ENCODE peak calls at places on chromosomes 2 and 18, in seven cellular contexts. One of them, this sample, is unnamed.

GRCh38 chr2:8260213-8260612 is 421.6 kb upstream of the ID2 start:
- DNase-seq in Panc1: no peak
- DNase-seq in H1: no peak
- DNase-seq in K562: no peak
- DNase-seq in HCT116: no peak
- DNase-seq in HepG2: no peak
- DNase-seq in GM12878: no peak
- DNase-seq in this sample: no peak

GRCh38 chr2:160670618-160671017 is 177.0 kb upstream of the RBMS1 start:
- DNase-seq in HepG2: no peak
- DNase-seq in K562: no peak
- DNase-seq in H1: no peak
- DNase-seq in GM12878: no peak
- DNase-seq in HCT116: no peak
- DNase-seq in Panc1: no peak
- DNase-seq in this sample: no peak

GRCh38 chr18:62771494-62771893 is 56.2 kb downstream of the PHLPP1 start:
- DNase-seq in GM12878: no peak
- DNase-seq in Panc1: no peak
- DNase-seq in K562: no peak
- DNase-seq in HepG2: no peak
- DNase-seq in H1: no peak
- DNase-seq in HCT116: no peak
- DNase-seq in this sample: no peak

GRCh38 chr18:43277164-43277600 is at the start of gene SYT4:
- DNase-seq in H1: peak; percentile 66
- DNase-seq in K562: peak; percentile 0
- DNase-seq in GM12878: no peak
- DNase-seq in Panc1: no peak
- DNase-seq in HepG2: peak; percentile 8
- DNase-seq in HCT116: no peak
- DNase-seq in this sample: peak; percentile 40

GRCh38 chr2:158667567-158667966 is 127.5 kb upstream of the DAPL1 start:
- DNase-seq in Panc1: no peak
- DNase-seq in HepG2: no peak
- DNase-seq in K562: no peak
- DNase-seq in H1: no peak
- DNase-seq in HCT116: no peak
- DNase-seq in GM12878: no peak
- DNase-seq in this sample: no peak

GRCh38 chr2:237603718-237604362 is 13.3 kb upstream of the RAB17 start:
- DNase-seq in HepG2: peak; percentile 40
- DNase-seq in GM12878: peak; percentile 35
- DNase-seq in Panc1: no peak
- DNase-seq in H1: no peak
- DNase-seq in K562: no peak
- DNase-seq in HCT116: no peak
- DNase-seq in this sample: no peak

GRCh38 chr2:30235008-30235655 is 3.8 kb downstream of the LBH start:
- DNase-seq in HCT116: no peak
- DNase-seq in HepG2: no peak
- DNase-seq in Panc1: no peak
- DNase-seq in K562: no peak
- DNase-seq in GM12878: no peak
- DNase-seq in H1: no peak
- DNase-seq in this sample: no peak

GRCh38 chr2:96116879-96117533 is 635 bp upstream of the ADRA2B start:
- DNase-seq in K562: peak; percentile 70
- DNase-seq in H1: no peak
- DNase-seq in HepG2: no peak
- DNase-seq in HCT116: no peak
- DNase-seq in Panc1: no peak
- DNase-seq in GM12878: no peak
- DNase-seq in this sample: peak; percentile 97

GRCh38 chr2:183493060-183493459 is 368.8 kb downstream of the NUP35 start:
- DNase-seq in GM12878: no peak
- DNase-seq in HepG2: no peak
- DNase-seq in Panc1: no peak
- DNase-seq in K562: no peak
- DNase-seq in H1: no peak
- DNase-seq in HCT116: no peak
- DNase-seq in this sample: no peak

DNA sequence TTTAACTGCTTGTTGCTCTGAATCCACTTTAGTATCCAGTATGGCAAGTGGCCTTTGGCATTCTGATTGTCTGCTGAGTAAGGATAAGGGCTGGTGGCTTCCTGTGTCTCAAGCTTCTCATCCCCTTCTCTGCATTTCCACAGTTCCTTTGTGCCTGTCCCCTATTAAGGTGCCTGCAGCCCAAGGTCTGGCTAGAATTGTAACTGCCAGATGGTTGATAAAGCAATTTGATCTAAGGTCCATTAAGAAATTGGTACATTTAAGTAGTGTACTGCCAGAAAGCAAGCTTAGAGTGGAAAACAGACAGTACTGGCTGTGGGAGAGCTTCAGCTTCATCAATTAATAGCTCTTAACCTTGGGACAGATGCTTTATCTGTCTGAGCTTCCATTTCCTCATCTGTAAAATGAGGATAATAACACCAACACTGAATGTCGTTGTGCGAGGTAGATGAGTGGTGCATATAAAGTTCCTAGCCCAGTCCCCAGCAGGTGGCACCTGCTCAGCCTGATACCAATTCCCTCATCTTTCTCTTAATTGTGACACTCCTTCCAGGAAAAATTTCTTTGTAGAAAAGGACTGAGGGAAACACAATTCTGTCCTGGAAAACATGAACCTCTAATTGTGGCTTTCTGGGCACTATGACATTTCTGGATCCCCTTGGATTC is 570.6 kb upstream of the GCFC2 start:
- DNase-seq in HCT116: no peak
- DNase-seq in Panc1: no peak
- DNase-seq in GM12878: no peak
- DNase-seq in H1: no peak
- DNase-seq in K562: no peak
- DNase-seq in HepG2: no peak
- DNase-seq in this sample: peak; percentile 30
- TF ChIP-seq SIN3A in HCT116: no peak
- TF ChIP-seq SIN3A in Panc1: no peak
- TF ChIP-seq SIN3A in GM12878: no peak
- TF ChIP-seq SIN3A in H1: no peak
- TF ChIP-seq SIN3A in K562: no peak
- TF ChIP-seq SIN3A in HepG2: no peak
- TF ChIP-seq SIN3A in this sample: no peak

GRCh38 chr2:66456183-66457041 is 21.5 kb downstream of the MEIS1 start:
- DNase-seq in HCT116: no peak
- DNase-seq in GM12878: no peak
- DNase-seq in K562: no peak
- DNase-seq in Panc1: no peak
- DNase-seq in H1: no peak
- DNase-seq in HepG2: no peak
- DNase-seq in this sample: no peak
- TF ChIP-seq SIN3A in HCT116: no peak
- TF ChIP-seq SIN3A in GM12878: no peak
- TF ChIP-seq SIN3A in K562: no peak
- TF ChIP-seq SIN3A in Panc1: no peak
- TF ChIP-seq SIN3A in H1: no peak
- TF ChIP-seq SIN3A in HepG2: no peak
- TF ChIP-seq SIN3A in this sample: no peak

DNA sequence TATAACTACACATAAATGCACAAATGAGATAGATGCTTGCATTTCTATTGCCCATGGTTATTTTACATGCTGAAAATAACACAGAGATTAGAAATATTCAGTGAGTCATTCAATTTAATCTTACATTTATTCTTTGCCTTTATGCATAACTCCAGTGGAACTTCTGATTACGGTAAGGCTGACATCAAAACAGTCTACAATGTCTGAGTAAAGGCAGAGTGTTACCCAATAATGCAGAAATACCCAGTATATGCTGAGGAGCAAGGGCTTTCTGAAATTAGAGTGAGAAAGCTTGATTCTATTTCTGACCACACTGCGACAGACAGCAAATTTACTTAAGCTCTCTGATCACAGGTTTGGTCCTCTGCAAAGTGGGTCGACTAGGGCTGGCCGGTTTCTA is 9.2 kb downstream of the NMI start:
- DNase-seq in H1: no peak
- DNase-seq in HepG2: no peak
- DNase-seq in GM12878: no peak
- DNase-seq in Panc1: no peak
- DNase-seq in K562: no peak
- DNase-seq in HCT116: no peak
- DNase-seq in this sample: no peak
- TF ChIP-seq SIN3A in H1: no peak
- TF ChIP-seq SIN3A in HepG2: no peak
- TF ChIP-seq SIN3A in GM12878: no peak
- TF ChIP-seq SIN3A in Panc1: no peak
- TF ChIP-seq SIN3A in K562: no peak
- TF ChIP-seq SIN3A in HCT116: no peak
- TF ChIP-seq SIN3A in this sample: no peak

GRCh38 chr2:40165503-40165867 is 286.4 kb downstream of the SLC8A1 start:
- DNase-seq in HCT116: no peak
- DNase-seq in Panc1: no peak
- DNase-seq in H1: no peak
- DNase-seq in GM12878: no peak
- DNase-seq in K562: no peak
- DNase-seq in HepG2: no peak
- DNase-seq in this sample: no peak
- TF ChIP-seq SIN3A in HCT116: no peak
- TF ChIP-seq SIN3A in Panc1: no peak
- TF ChIP-seq SIN3A in H1: no peak
- TF ChIP-seq SIN3A in GM12878: no peak
- TF ChIP-seq SIN3A in K562: no peak
- TF ChIP-seq SIN3A in HepG2: no peak
- TF ChIP-seq SIN3A in this sample: no peak

DNA sequence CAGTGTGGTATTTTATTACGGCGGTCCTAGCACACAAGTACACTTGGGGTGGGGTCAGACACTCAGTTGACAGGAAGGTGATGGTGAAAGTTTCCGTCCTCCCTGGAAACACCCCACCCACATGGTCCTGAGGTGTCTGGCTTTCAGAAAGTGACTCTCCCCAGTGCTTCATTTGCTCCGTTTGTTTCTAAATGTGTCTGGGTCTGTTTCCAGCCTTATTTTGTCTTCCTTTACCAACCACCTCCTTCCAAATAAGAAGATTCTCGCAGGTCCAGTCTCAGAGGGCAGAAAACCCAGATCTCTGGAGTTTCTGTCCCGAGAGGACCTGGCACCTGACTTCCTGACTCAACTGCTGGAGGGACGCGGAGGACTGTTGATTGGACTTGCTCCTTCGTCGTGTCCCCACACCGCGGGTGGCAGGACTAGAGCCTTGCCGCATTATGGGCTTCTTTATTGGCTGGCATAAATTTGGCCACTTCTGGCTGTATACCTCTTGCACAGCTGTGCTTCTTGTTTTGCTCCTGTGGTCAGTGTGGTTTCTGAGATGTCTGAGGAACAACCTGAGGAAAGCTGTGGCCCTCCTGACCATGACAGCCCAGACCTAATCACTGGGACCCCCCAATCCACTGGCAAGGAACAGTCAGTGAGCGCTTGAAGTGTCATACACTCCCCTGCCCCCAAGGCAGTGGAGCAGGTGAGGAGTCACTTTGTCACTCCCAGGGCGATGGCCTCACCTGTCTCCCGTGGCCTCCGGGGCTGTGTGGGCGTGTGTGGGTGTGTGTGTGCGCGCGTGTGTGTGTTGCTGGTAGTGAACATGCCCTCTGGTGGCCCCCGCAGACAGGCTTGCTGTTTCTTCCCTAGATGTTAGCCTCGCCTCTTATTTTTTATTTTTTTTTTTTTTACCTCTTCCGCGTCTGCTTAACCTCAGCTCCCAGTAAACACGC is 45.6 kb downstream of the MEX3C start:
- DNase-seq in HCT116: no peak
- DNase-seq in GM12878: no peak
- DNase-seq in HepG2: no peak
- DNase-seq in H1: no peak
- DNase-seq in K562: no peak
- DNase-seq in Panc1: no peak
- DNase-seq in this sample: no peak
- TF ChIP-seq SIN3A in HCT116: no peak
- TF ChIP-seq SIN3A in GM12878: peak; percentile 58
- TF ChIP-seq SIN3A in HepG2: no peak
- TF ChIP-seq SIN3A in H1: no peak
- TF ChIP-seq SIN3A in K562: no peak
- TF ChIP-seq SIN3A in Panc1: no peak
- TF ChIP-seq SIN3A in this sample: no peak

DNA sequence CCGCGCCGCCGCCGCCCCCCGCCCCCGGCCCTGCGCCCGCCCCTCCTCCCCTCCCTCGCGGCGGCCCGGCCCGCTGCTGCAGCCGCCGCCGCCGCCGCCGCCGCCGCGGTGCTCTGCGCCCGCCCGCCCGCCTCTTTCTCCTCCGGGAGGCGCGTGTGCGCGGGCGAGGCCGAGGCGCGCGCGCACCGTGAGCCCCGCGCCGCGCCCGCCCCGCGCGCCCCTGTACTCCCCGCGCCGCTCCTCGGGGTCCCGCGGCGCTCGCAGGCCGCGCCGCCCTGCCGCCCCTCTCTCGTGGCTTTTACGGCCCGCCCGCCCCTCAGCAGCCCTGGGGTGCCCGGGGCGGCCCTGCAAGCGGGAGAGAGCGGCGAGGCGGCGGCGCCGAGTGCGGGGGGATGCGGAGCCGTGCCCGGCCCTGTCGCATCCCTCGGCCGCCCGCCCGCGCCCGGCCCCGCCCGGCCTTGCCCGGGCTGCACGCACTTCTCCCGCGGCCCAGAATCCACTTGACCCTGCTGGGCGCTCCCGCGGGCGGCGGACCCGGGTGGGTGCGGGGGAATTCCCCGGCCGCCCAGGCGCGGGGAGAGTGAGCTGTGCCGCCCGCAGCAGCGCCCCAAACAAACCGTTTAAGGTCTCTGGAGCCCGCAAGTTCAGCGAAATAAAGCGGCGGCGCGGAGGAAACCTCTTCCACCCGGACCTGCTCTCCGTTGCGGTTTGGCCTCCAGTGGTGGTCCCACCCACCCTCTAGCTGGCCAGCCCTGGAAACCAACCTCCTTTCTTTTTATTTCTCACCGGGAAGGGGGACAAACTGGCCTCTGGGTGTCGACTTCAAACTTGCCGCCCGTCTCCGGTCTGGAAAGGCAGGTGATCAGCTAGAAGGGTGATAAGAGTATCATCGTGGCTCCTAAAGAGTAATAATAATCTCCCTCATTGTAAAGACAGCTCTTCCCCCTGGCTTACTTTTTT is 37.4 kb downstream of the AFF3 start:
- DNase-seq in GM12878: no peak
- DNase-seq in HepG2: no peak
- DNase-seq in H1: no peak
- DNase-seq in K562: no peak
- DNase-seq in HCT116: no peak
- DNase-seq in Panc1: no peak
- DNase-seq in this sample: peak; percentile 90
- TF ChIP-seq SIN3A in GM12878: no peak
- TF ChIP-seq SIN3A in HepG2: no peak
- TF ChIP-seq SIN3A in H1: no peak
- TF ChIP-seq SIN3A in K562: no peak
- TF ChIP-seq SIN3A in HCT116: no peak
- TF ChIP-seq SIN3A in Panc1: no peak
- TF ChIP-seq SIN3A in this sample: no peak